ENCODE peak calls at places on chromosome 1, in nine cellular contexts. O is epithelial cell of proximal tubule; U is body of pancreas; T is activated CD4-positive, alpha-beta T cell treated with anti-CD3 and anti-CD28 coated beads, Interleukin-2, amount 50 U/mL, for 24 hours; S is tibial artery; H is T1000; N is sciatic nerve; W is central memory CD8-positive, alpha-beta T cell; P is dorsolateral prefrontal cortex. L is an unnamed sample.

GRCh38 chr1:181485276-181486097 is 2.2 kb downstream of the CACNA1E start:
- DNase-seq in O (no peak), U (peak), T (no peak), S (no peak), H (no peak), N (no peak), W (no peak), P (peak), L (no peak)

GRCh38 chr1:214259353-214259982 is 21.5 kb upstream of the SMYD2 start:
- DNase-seq in O (peak), U (no peak), T (no peak), S (no peak), H (no peak), N (no peak), W (no peak), P (no peak), L (no peak)

GRCh38 chr1:2628191-2628932 is 4.5 kb downstream of the MMEL1 start:
- DNase-seq in O (no peak), U (no peak), T (no peak), S (peak), H (no peak), N (no peak), W (no peak), P (no peak), L (no peak)

GRCh38 chr1:203826175-203826574 is 30.8 kb downstream of the ZBED6 start:
- DNase-seq in O (no peak), U (no peak), T (no peak), S (no peak), H (no peak), N (no peak), W (no peak), P (no peak), L (no peak)

GRCh38 chr1:204987689-204988088 is 55.3 kb upstream of the CNTN2 start:
- DNase-seq in O (no peak), U (no peak), T (no peak), S (no peak), H (no peak), N (no peak), W (no peak), P (no peak), L (no peak)

GRCh38 chr1:109827986-109828385 is 64.3 kb upstream of the EPS8L3 start:
- DNase-seq in O (no peak), U (no peak), T (no peak), S (no peak), H (no peak), N (no peak), W (no peak), P (no peak), L (no peak)

GRCh38 chr1:1517973-1518620 is 6.1 kb downstream of the ATAD3A start:
- DNase-seq in O (no peak), U (no peak), T (no peak), S (no peak), H (no peak), N (no peak), W (no peak), P (no peak), L (no peak)

GRCh38 chr1:12113433-12114339 is 50.6 kb downstream of the TNFRSF8 start:
- DNase-seq in O (no peak), U (no peak), T (no peak), S (no peak), H (no peak), N (no peak), W (no peak), P (peak), L (no peak)

GRCh38 chr1:53549781-53550180 is 90.6 kb downstream of the DMRTB1 start:
- DNase-seq in O (no peak), U (peak), T (no peak), S (peak), H (no peak), N (peak), W (no peak), P (no peak), L (peak)

GRCh38 chr1:234505774-234506114 is 26.8 kb upstream of the TARBP1 start:
- DNase-seq in O (no peak), U (no peak), T (no peak), S (no peak), H (no peak), N (no peak), W (no peak), P (no peak), L (no peak)

GRCh38 chr1:41695118-41695517 is 210.6 kb upstream of the EDN2 start:
- DNase-seq in O (no peak), U (peak), T (no peak), S (no peak), H (no peak), N (no peak), W (no peak), P (peak), L (no peak)

GRCh38 chr1:6794164-6794563 is 8.9 kb downstream of the CAMTA1 start:
- DNase-seq in O (no peak), U (no peak), T (no peak), S (no peak), H (no peak), N (no peak), W (no peak), P (no peak), L (no peak)

GRCh38 chr1:175192111-175192629 is 406 bp downstream of the KIAA0040 start:
- DNase-seq in O (no peak), U (peak), T (no peak), S (peak), H (no peak), N (peak), W (no peak), P (peak), L (peak)

GRCh38 chr1:151693057-151693651 is 23.4 kb downstream of the CELF3 start:
- DNase-seq in O (no peak), U (no peak), T (no peak), S (no peak), H (no peak), N (no peak), W (no peak), P (no peak), L (no peak)

L was measured in suprapubic skin.